ENCODE peak calls at places on chromosomes 1 and 21, in four cellular contexts. Q is neural crest cell; C is breast epithelium; G is activated CD8-positive, alpha-beta T cell treated with anti-CD3 and anti-CD28 coated beads for 36 hours. U is an unnamed sample.

GRCh38 chr1:60073605-60074278 is at the start of gene C1orf87:
- DNase-seq in Q (no peak), G (no peak), C (no peak), U (no peak)

GRCh38 chr1:23904748-23905357 is 8.3 kb downstream of the CNR2 start:
- DNase-seq in G (peak; percentile 83), Q (no peak), C (no peak), U (peak; percentile 88)

GRCh38 chr1:9406111-9406510 is 113.4 kb downstream of the SPSB1 start:
- DNase-seq in Q (no peak), G (no peak), C (no peak), U (no peak)

GRCh38 chr1:19028110-19028509 is 71.6 kb upstream of the IFFO2 start:
- DNase-seq in G (no peak), Q (no peak), C (no peak), U (no peak)

GRCh38 chr1:63773496-63773814 is 362 bp upstream of the ROR1 start:
- DNase-seq in G (no peak), Q (no peak), C (no peak), U (no peak)

GRCh38 chr1:208051651-208052050 is 140.7 kb upstream of the CD34 start:
- DNase-seq in G (no peak), C (no peak), Q (no peak), U (no peak)

GRCh38 chr21:27047331-27048314 is 80.7 kb upstream of the ADAMTS5 start:
- DNase-seq in G (no peak), Q (no peak), C (no peak), U (no peak)

GRCh38 chr1:218459450-218459849 is 114.3 kb downstream of the TGFB2 start:
- DNase-seq in C (peak; percentile 71), G (no peak), Q (no peak), U (no peak)

GRCh38 chr1:12600880-12601633 is 17.0 kb downstream of the DHRS3 start:
- DNase-seq in Q (no peak), G (peak; percentile 64), C (no peak), U (peak; percentile 29)

GRCh38 chr1:9907441-9907840 is 2.6 kb downstream of the CTNNBIP1 start:
- DNase-seq in G (no peak), Q (no peak), C (no peak), U (no peak)

GRCh38 chr1:186681806-186682205 is 1.6 kb upstream of the PTGS2 start:
- DNase-seq in G (no peak), C (no peak), Q (no peak), U (no peak)

GRCh38 chr1:197481101-197481500 is 213.0 kb downstream of the CRB1 start:
- DNase-seq in G (peak; percentile 50), C (no peak), Q (no peak), U (peak; percentile 68)

GRCh38 chr1:41447995-41448770 is 36.3 kb downstream of the EDN2 start:
- DNase-seq in C (peak; percentile 80), G (no peak), Q (no peak), U (no peak)

GRCh38 chr1:246308533-246309075 is 198.5 kb downstream of the SMYD3 start:
- DNase-seq in G (no peak), C (no peak), Q (no peak), U (no peak)

GRCh38 chr1:23108918-23109533 is 59.6 kb downstream of the LUZP1 start:
- DNase-seq in Q (no peak), C (no peak), G (peak; percentile 45), U (no peak)

U was measured in GM12865.